ENCODE peak calls at places on chromosomes 4 and X, in four cellular contexts. A is effector memory CD8-positive, alpha-beta T cell; U is activated T-cell treated with anti-CD3 and anti-CD28 coated beads for 1 hour; C is HFFc6. I is an unnamed sample.

GRCh38 chr4:174228988-174229387 is 54.5 kb downstream of the FBXO8 start:
- DNase-seq in U (no peak), A (no peak), C (no peak), I (no peak)

GRCh38 chr4:32148120-32148666 is 1428.0 kb downstream of the PCDH7 start:
- DNase-seq in C (no peak), A (no peak), U (no peak), I (peak)

GRCh38 chrX:134004038-134004437 is 18.6 kb upstream of the GPC3 start:
- DNase-seq in C (peak), A (no peak), U (no peak), I (peak)

GRCh38 chr4:24234288-24234848 is 344.5 kb upstream of the PPARGC1A start:
- DNase-seq in C (no peak), U (no peak), A (no peak), I (no peak)

GRCh38 chr4:19823781-19824180 is 427.9 kb upstream of the SLIT2 start:
- DNase-seq in U (no peak), A (no peak), C (no peak), I (no peak)

GRCh38 chr4:22241415-22241814 is 274.5 kb downstream of the ADGRA3 start:
- DNase-seq in C (no peak), U (no peak), A (no peak), I (no peak)

GRCh38 chrX:20320461-20321159 is 53.9 kb upstream of the RPS6KA3 start:
- DNase-seq in U (peak), C (no peak), A (peak), I (no peak)

GRCh38 chr4:184165291-184165690 is 52.4 kb downstream of the ENPP6 start:
- DNase-seq in C (peak), U (no peak), A (no peak), I (no peak)

GRCh38 chrX:149497626-149498025 is 7.5 kb downstream of the IDS start:
- DNase-seq in A (no peak), C (peak), U (no peak), I (peak)

I was measured in cardiac fibroblast.